ENCODE peak calls at places on chromosomes 1 and 21, in five cellular contexts. G, Z, X, F and B are unnamed samples.

GRCh38 chr1:201739054-201739453 is 89.9 kb upstream of the IPO9 start:
- DNase-seq in G (no peak), Z (no peak), X (no peak), F (no peak), B (no peak)

GRCh38 chr1:221740260-221740830 is 1.5 kb downstream of the DUSP10 start:
- DNase-seq in G (no peak), Z (no peak), X (no peak), F (no peak), B (no peak)

GRCh38 chr1:42738678-42739226 is 1.3 kb downstream of the CLDN19 start:
- DNase-seq in G (no peak), Z (no peak), X (no peak), F (no peak), B (no peak)

GRCh38 chr1:54385727-54386022 is 20.5 kb downstream of the SSBP3 start:
- DNase-seq in G (no peak), Z (no peak), X (no peak), F (no peak), B (no peak)

GRCh38 chr1:12057382-12057781 is 5.7 kb upstream of the TNFRSF8 start:
- DNase-seq in G (no peak), Z (no peak), X (no peak), F (no peak), B (no peak)

GRCh38 chr1:15935056-15935950 is 40.6 kb downstream of the ZBTB17 start:
- DNase-seq in G (no peak), Z (no peak), X (no peak), F (no peak), B (no peak)

GRCh38 chr21:45559216-45560105 is 17.2 kb upstream of the SLC19A1 start:
- DNase-seq in G (no peak), Z (no peak), X (no peak), F (no peak), B (no peak)

GRCh38 chr1:24275510-24275909 is 43.6 kb upstream of the GRHL3 start:
- DNase-seq in G (no peak), Z (peak), X (no peak), F (no peak), B (no peak)

GRCh38 chr1:41450747-41451285 is 33.7 kb downstream of the EDN2 start:
- DNase-seq in G (no peak), Z (no peak), X (no peak), F (no peak), B (no peak)

GRCh38 chr1:164728719-164729118 is 169.7 kb downstream of the PBX1 start:
- DNase-seq in G (no peak), Z (peak), X (no peak), F (no peak), B (no peak)

GRCh38 chr1:183281553-183282091 is 95.6 kb downstream of the LAMC2 start:
- DNase-seq in G (peak), Z (peak), X (peak), F (peak), B (peak)
- H3K4me3 ChIP-seq in G (no peak), Z (no peak), X (no peak), F (no peak), B (no peak)

DNA sequence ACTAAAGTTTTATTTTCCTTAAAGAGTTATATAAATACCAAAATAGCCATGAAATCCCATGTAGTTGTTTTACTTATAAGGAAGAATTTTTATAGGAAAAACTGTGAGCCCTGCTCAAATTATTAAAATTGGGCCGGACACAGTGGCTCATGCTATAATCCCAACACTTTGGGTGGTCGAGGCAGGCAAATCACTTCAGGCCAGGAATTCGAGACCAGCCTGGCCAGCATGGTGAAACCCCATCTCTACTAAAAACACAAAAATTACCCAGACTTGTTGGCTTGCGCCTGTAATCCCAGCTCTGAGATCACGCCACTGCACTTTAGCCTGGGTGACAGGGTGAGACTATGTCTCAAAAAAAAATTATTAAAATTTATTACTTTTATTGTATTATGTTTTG is 149.3 kb downstream of the MRPL39 start:
- DNase-seq in G (no peak), Z (no peak), X (no peak), F (no peak), B (no peak)
- H3K4me3 ChIP-seq in G (no peak), Z (no peak), X (no peak), F (no peak), B (no peak)

DNA sequence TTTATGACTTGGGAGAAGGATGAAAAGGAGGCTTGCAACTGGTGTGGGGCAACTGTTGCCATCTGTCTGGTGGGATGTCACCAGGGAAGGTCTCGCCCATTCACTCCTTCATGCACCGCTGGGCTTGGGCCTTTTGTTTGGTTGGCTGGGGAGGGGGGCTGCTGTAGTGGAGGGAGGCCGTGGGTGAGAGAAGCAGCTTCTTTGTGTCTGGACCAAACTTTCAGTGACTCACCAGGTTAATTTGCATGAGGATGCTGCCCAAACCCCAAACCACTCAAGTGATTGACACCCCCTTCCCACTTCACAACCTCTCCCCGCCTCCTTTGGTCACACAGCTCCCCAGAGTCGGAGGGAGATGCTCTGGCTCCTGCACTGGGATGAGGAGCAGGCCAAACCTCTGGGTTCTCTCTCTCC is 19.7 kb downstream of the BTG2 start:
- DNase-seq in G (no peak), Z (peak), X (no peak), F (peak), B (no peak)
- H3K4me3 ChIP-seq in G (no peak), Z (no peak), X (no peak), F (peak), B (no peak)

GRCh38 chr1:67909776-67910175 is 76.5 kb upstream of the GNG12 start:
- DNase-seq in G (no peak), Z (no peak), X (no peak), F (no peak), B (no peak)
- H3K4me3 ChIP-seq in G (no peak), Z (no peak), X (no peak), F (no peak), B (no peak)

GRCh38 chr1:2232916-2233438 is 4.9 kb downstream of the SKI start:
- DNase-seq in G (no peak), Z (no peak), X (no peak), F (no peak), B (no peak)
- H3K4me3 ChIP-seq in G (peak), Z (peak), X (peak), F (peak), B (peak)

DNA sequence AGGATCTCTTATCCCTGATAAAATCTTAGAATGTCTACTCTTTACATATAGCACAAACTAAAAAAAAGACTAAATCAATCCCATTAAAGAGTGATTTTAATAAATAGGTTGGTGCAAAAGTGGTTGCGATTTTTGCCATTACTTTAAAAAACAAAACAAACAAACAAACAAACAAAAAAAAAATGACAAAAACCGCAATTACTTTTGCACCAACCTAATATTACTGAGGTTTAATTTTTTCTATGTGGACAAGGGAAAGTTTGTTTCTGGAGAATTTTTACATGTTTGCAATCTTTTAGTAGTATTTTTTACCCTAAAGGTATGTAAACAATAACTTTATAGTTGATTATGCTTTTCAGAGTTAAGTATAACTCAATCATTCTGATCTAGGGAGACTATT is 119.7 kb upstream of the ADAMTS5 start:
- DNase-seq in G (no peak), Z (no peak), X (no peak), F (no peak), B (no peak)
- H3K4me3 ChIP-seq in G (no peak), Z (no peak), X (no peak), F (no peak), B (no peak)